ENCODE peak calls at places on chromosome 20, in ten cellular contexts. J is RPMI7951; S is NCI-H1092; G is HT1080; F is Right ventricle myocardium superior; K is activated CD8-positive, alpha-beta memory T cell treated with anti-CD3 and anti-CD28 coated beads for 24 hours; C is stimulated activated naive CD8-positive, alpha-beta T cell treated with anti-CD3 and anti-CD28 coated beads, Interleukin-15, Interleukin-2, amounts not matched to agents 100 U/mL and 50 U/mL, for 24 hours; O is PC-9; Q is EH; Z is GM20000. L is an unnamed sample.

GRCh38 chr20:23622839-23623343 is 14.9 kb downstream of the CST3 start:
- DNase-seq in J (peak; percentile 97), S (no peak), G (peak; percentile 94), F (peak; percentile 83), K (no peak), C (no peak), O (peak; percentile 74), Q (peak; percentile 90), Z (no peak), L (no peak)

GRCh38 chr20:925516-925915 is 9.4 kb upstream of the ANGPT4 start:
- DNase-seq in J (no peak), S (no peak), G (no peak), F (no peak), K (no peak), C (no peak), O (no peak), Q (no peak), Z (no peak), L (no peak)

GRCh38 chr20:48800227-48800626 is 27.6 kb downstream of the PREX1 start:
- DNase-seq in J (no peak), S (no peak), G (no peak), F (no peak), K (no peak), C (no peak), O (no peak), Q (no peak), Z (no peak), L (no peak)

GRCh38 chr20:21739682-21740081 is 34.2 kb downstream of the PAX1 start:
- DNase-seq in J (no peak), S (no peak), G (no peak), F (no peak), K (no peak), C (no peak), O (no peak), Q (no peak), Z (no peak), L (no peak)

GRCh38 chr20:51906049-51906448 is 103.7 kb upstream of the SALL4 start:
- DNase-seq in J (no peak), S (no peak), G (no peak), F (no peak), K (no peak), C (no peak), O (no peak), Q (no peak), Z (no peak), L (no peak)

GRCh38 chr20:62208061-62208804 is 11.8 kb downstream of the HRH3 start:
- DNase-seq in J (no peak), S (no peak), G (no peak), F (no peak), K (no peak), C (no peak), O (no peak), Q (no peak), Z (no peak), L (no peak)

GRCh38 chr20:37007898-37008649 is 56.6 kb upstream of the SAMHD1 start:
- DNase-seq in J (peak; percentile 15), S (no peak), G (peak; percentile 10), F (no peak), K (no peak), C (no peak), O (no peak), Q (peak; percentile 43), Z (peak; percentile 63), L (no peak)

GRCh38 chr20:3134151-3134550 is 25.5 kb downstream of the FASTKD5 start:
- DNase-seq in J (no peak), S (no peak), G (no peak), F (no peak), K (no peak), C (no peak), O (no peak), Q (peak; percentile 59), Z (no peak), L (no peak)

GRCh38 chr20:54555150-54555549 is 79.8 kb downstream of the DOK5 start:
- DNase-seq in J (no peak), S (no peak), G (no peak), F (no peak), K (no peak), C (no peak), O (no peak), Q (no peak), Z (no peak), L (peak; percentile 27)

GRCh38 chr20:25048519-25048952 is 9.4 kb downstream of the ACSS1 start:
- DNase-seq in J (no peak), S (no peak), G (no peak), F (no peak), K (no peak), C (no peak), O (no peak), Q (no peak), Z (no peak), L (no peak)

GRCh38 chr20:13231031-13231752 is 10.1 kb downstream of the ISM1 start:
- DNase-seq in J (peak; percentile 93), S (no peak), G (peak; percentile 97), F (no peak), K (peak; percentile 67), C (peak; percentile 43), O (no peak), Q (peak; percentile 78), Z (no peak), L (no peak)

GRCh38 chr20:44900231-44900854 is 9.5 kb upstream of the PABPC1L start:
- DNase-seq in J (no peak), S (no peak), G (no peak), F (no peak), K (no peak), C (no peak), O (no peak), Q (no peak), Z (no peak), L (no peak)

GRCh38 chr20:6954219-6954618 is 186.7 kb downstream of the BMP2 start:
- DNase-seq in J (no peak), S (no peak), G (no peak), F (no peak), K (no peak), C (no peak), O (no peak), Q (no peak), Z (no peak), L (no peak)

GRCh38 chr20:1448081-1448627 is 18.5 kb downstream of the NSFL1C start:
- DNase-seq in J (no peak), S (no peak), G (no peak), F (no peak), K (peak; percentile 17), C (no peak), O (no peak), Q (no peak), Z (no peak), L (no peak)

GRCh38 chr20:52888096-52888495 is 84.1 kb upstream of the TSHZ2 start:
- DNase-seq in J (no peak), S (no peak), G (no peak), F (no peak), K (no peak), C (no peak), O (no peak), Q (no peak), Z (no peak), L (no peak)

GRCh38 chr20:49140834-49141233 is 47.3 kb downstream of the STAU1 start:
- DNase-seq in J (no peak), S (no peak), G (no peak), F (no peak), K (no peak), C (no peak), O (no peak), Q (no peak), Z (no peak), L (no peak)

GRCh38 chr20:32110727-32111126 is 1.2 kb downstream of the TM9SF4 start:
- DNase-seq in J (no peak), S (no peak), G (no peak), F (no peak), K (no peak), C (no peak), O (no peak), Q (no peak), Z (no peak), L (no peak)

GRCh38 chr20:36154696-36155628 is at the start of gene EPB41L1:
- DNase-seq in J (no peak), S (no peak), G (no peak), F (peak; percentile 49), K (no peak), C (no peak), O (no peak), Q (peak; percentile 32), Z (peak; percentile 42), L (peak; percentile 56)

GRCh38 chr20:59003836-59004492 is 3.1 kb downstream of the CTSZ start:
- DNase-seq in J (no peak), S (no peak), G (no peak), F (no peak), K (no peak), C (no peak), O (no peak), Q (no peak), Z (peak; percentile 39), L (no peak)

GRCh38 chr20:18794428-18794787 is 19.2 kb upstream of the SCP2D1 start:
- DNase-seq in J (no peak), S (no peak), G (no peak), F (no peak), K (no peak), C (no peak), O (no peak), Q (no peak), Z (no peak), L (no peak)

GRCh38 chr20:51385941-51386530 is 156.5 kb downstream of the NFATC2 start:
- DNase-seq in J (peak; percentile 60), S (no peak), G (peak; percentile 40), F (no peak), K (no peak), C (no peak), O (peak; percentile 16), Q (peak; percentile 57), Z (peak; percentile 57), L (peak; percentile 66)

GRCh38 chr20:32231847-32232246 is 24.2 kb downstream of the POFUT1 start:
- DNase-seq in J (no peak), S (no peak), G (no peak), F (no peak), K (peak; percentile 73), C (peak; percentile 46), O (no peak), Q (peak; percentile 15), Z (peak; percentile 36), L (no peak)

GRCh38 chr20:47784599-47785320 is 521 bp downstream of the SULF2 start:
- DNase-seq in J (peak; percentile 64), S (no peak), G (peak; percentile 38), F (peak; percentile 62), K (no peak), C (no peak), O (peak; percentile 37), Q (peak; percentile 60), Z (peak; percentile 55), L (peak; percentile 72)

GRCh38 chr20:62661647-62662046 is 19.3 kb downstream of the SLCO4A1 start:
- DNase-seq in J (no peak), S (no peak), G (no peak), F (no peak), K (no peak), C (no peak), O (no peak), Q (no peak), Z (no peak), L (no peak)

GRCh38 chr20:63955281-63955845 is 853 bp downstream of the UCKL1 start:
- DNase-seq in J (peak; percentile 54), S (no peak), G (peak; percentile 35), F (peak; percentile 67), K (peak; percentile 84), C (peak; percentile 55), O (peak; percentile 59), Q (peak; percentile 48), Z (peak; percentile 80), L (peak; percentile 70)

GRCh38 chr20:39916236-39916635 is 772.8 kb downstream of the MAFB start:
- DNase-seq in J (peak; percentile 94), S (no peak), G (no peak), F (no peak), K (no peak), C (no peak), O (no peak), Q (peak; percentile 3), Z (no peak), L (no peak)

GRCh38 chr20:3483784-3484183 is 13.0 kb downstream of the ATRN start:
- DNase-seq in J (no peak), S (no peak), G (no peak), F (no peak), K (no peak), C (no peak), O (no peak), Q (peak; percentile 50), Z (no peak), L (no peak)

GRCh38 chr20:63495771-63496403 is 3.0 kb downstream of the EEF1A2 start:
- DNase-seq in J (peak; percentile 53), S (peak; percentile 38), G (no peak), F (peak; percentile 79), K (peak; percentile 91), C (peak; percentile 88), O (no peak), Q (peak; percentile 59), Z (peak; percentile 94), L (peak; percentile 88)